ENCODE peak calls at places on chromosomes 1 and 21, in four cellular contexts. U, T, G and B are unnamed samples. For H3K4me1, the result is how much of the 10 kb centered on the place peaks cover.

GRCh38 chr1:45787905-45788304 is 15.5 kb upstream of the MAST2 start:
- DNase-seq in G (no peak), U (no peak), T (no peak), B (no peak)

GRCh38 chr1:57252597-57253306 is 171.1 kb downstream of the DAB1 start:
- DNase-seq in T (no peak), G (no peak), U (peak), B (no peak)

GRCh38 chr21:38321568-38321967 is 64.8 kb downstream of the KCNJ15 start:
- DNase-seq in G (no peak), T (no peak), U (no peak), B (no peak)

GRCh38 chr1:10692401-10693021 is 103.9 kb downstream of the CASZ1 start:
- DNase-seq in U (no peak), G (no peak), T (no peak), B (no peak)

GRCh38 chr1:221567859-221568507 is 173.9 kb downstream of the DUSP10 start:
- DNase-seq in T (no peak), U (no peak), G (peak), B (no peak)

GRCh38 chr21:41631564-41632461 is 123.9 kb upstream of the TMPRSS2 start:
- DNase-seq in T (no peak), G (no peak), U (no peak), B (no peak)

GRCh38 chr1:214419650-214420049 is 131.8 kb downstream of the PTPN14 start:
- DNase-seq in T (no peak), U (no peak), G (no peak), B (no peak)

GRCh38 chr1:5711079-5711478 is 281.1 kb downstream of the NPHP4 start:
- DNase-seq in G (no peak), T (peak), U (no peak), B (no peak)

GRCh38 chr1:224623310-224623714 is 7.2 kb downstream of the CNIH3 start:
- DNase-seq in G (peak), U (no peak), T (no peak), B (no peak)

GRCh38 chr1:151211972-151212705 is 13.8 kb downstream of the PIP5K1A start:
- DNase-seq in T (no peak), U (no peak), G (no peak), B (no peak)

GRCh38 chr1:18463063-18463462 is 17.7 kb upstream of the KLHDC7A start:
- DNase-seq in U (no peak), G (no peak), T (no peak), B (no peak)

GRCh38 chr1:93661829-93662474 is 19.7 kb downstream of the BCAR3 start:
- DNase-seq in G (peak), T (no peak), U (peak), B (no peak)

GRCh38 chr1:100009458-100009857 is 39.7 kb downstream of the SLC35A3 start:
- DNase-seq in U (no peak), G (peak), T (no peak), B (no peak)

GRCh38 chr1:171739646-171740045 is 2.2 kb downstream of the VAMP4 start:
- DNase-seq in G (peak), T (no peak), U (no peak), B (no peak)

GRCh38 chr1:8070381-8070811 is 44.3 kb upstream of the ERRFI1 start:
- DNase-seq in T (no peak), U (peak), G (no peak), B (no peak)

GRCh38 chr1:84037758-84038611 is 39.1 kb upstream of the TTLL7 start:
- DNase-seq in G (no peak), U (peak), T (no peak), B (no peak)

GRCh38 chr1:210299501-210299900 is 29.2 kb upstream of the HHAT start:
- DNase-seq in U (no peak), G (no peak), T (no peak), B (no peak)

GRCh38 chr1:153985341-153985912 is 712 bp downstream of the RAB13 start:
- DNase-seq in U (no peak), G (peak), T (peak), B (peak)

GRCh38 chr1:1058921-1059493 is 15.1 kb downstream of the RNF223 start:
- DNase-seq in G (no peak), T (no peak), U (peak), B (no peak)

GRCh38 chr1:173195596-173196088 is 11.5 kb downstream of the TNFSF4 start:
- DNase-seq in G (no peak), U (no peak), T (no peak), B (no peak)

GRCh38 chr1:224861317-224861716 is 68.2 kb upstream of the DNAH14 start:
- DNase-seq in U (no peak), T (no peak), G (no peak), B (no peak)

GRCh38 chr1:93411000-93411399 is 36.9 kb upstream of the FNBP1L start:
- DNase-seq in G (no peak), T (no peak), U (no peak), B (no peak)

GRCh38 chr21:38985423-38986378 is 180.0 kb downstream of the ETS2 start:
- DNase-seq in U (peak), T (peak), G (peak), B (peak)

DNA sequence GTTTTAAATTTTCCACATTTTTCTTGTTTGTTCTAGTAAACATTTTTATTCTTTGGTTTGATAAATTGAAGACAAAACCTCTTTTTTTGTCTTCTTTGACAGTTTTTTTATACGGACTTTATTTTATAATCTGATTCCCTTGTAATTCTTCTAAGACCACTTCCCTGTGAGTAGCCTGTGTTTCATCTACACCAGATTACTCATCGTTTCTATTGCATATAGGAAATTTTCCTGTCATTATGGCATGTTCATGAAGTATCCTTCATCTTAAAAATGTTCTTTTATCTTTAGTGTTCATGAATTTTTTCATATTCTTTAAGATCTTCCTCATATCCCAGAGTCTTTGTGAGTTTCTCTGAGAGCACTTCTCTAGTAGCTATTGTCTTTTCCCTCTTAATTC is 109.8 kb downstream of the USP25 start:
- DNase-seq in G (peak), U (no peak), T (no peak), B (no peak)
- H3K27ac ChIP-seq in G (no peak), U (no peak), T (no peak), B (no peak)

GRCh38 chr1:110348771-110349170 is 9.6 kb downstream of the RBM15 start:
- DNase-seq in G (no peak), U (no peak), T (no peak), B (no peak)
- H3K4me1 ChIP-seq in G (under half), U (under half), T (under half), B (under half)

DNA sequence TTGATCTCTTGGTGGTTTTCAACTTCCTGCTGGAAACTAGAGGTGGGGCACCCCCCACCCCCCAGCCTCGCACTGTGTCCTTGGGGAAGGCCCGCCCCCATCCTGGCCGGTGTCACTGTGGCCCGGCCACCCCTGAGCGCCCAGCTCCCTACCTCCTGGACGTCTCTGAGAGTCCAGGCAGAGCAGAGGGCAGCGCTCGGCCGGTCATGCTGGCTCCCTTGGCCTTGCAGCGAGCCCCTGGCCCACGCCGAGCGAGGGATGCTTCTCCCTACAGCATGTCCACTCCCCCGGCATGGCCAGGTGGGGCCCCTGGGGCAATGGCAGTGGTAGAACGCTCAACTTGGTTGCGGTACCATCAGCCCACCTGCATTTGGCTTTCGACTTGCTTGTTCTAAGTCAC is 28.7 kb upstream of the TRAPPC10 start:
- DNase-seq in U (no peak), G (no peak), T (no peak), B (no peak)
- H3K27ac ChIP-seq in U (no peak), G (no peak), T (no peak), B (no peak)

GRCh38 chr1:27000817-27001460 is 7.4 kb downstream of the TRNP1 start:
- DNase-seq in U (no peak), G (peak), T (no peak), B (no peak)
- H3K4me1 ChIP-seq in U (under half), G (half or more), T (under half), B (under half)

DNA sequence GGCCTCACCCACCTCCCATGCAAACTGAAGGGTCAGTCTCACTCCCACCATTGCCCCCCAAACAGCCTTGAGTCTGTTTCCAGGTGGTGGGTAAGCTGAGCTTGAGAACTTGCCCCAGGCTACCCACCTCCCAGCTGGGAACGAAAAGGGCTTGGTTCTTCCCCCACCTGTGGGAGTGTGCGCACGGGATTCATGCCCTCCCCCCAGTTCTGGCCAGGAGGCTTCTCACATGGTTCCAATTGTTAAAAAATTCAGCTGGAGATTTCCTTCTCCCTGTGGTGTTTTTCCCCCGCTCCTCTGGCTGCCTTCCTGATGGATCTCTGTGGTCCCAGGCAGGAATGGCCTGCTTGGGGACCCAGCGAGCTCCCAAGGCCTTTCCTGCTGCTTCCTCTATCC is 81.8 kb upstream of the C21orf91 start:
- DNase-seq in T (no peak), G (no peak), U (no peak), B (no peak)
- H3K27ac ChIP-seq in T (no peak), G (no peak), U (peak), B (peak)

GRCh38 chr21:31142600-31142999 is 104.3 kb upstream of the KRTAP19-8 start:
- DNase-seq in U (no peak), T (no peak), G (no peak), B (no peak)
- H3K4me1 ChIP-seq in U (under half), T (under half), G (under half), B (under half)

GRCh38 chr21:34834852-34835501 is 166.2 kb downstream of the CLIC6 start:
- DNase-seq in U (no peak), T (no peak), G (no peak), B (no peak)

GRCh38 chr21:34835526-34835925 is 166.7 kb downstream of the CLIC6 start:
- DNase-seq in T (no peak), G (no peak), U (no peak), B (peak)

GRCh38 chr21:34834307-34834706 is 165.5 kb downstream of the CLIC6 start:
- DNase-seq in U (no peak), G (no peak), T (no peak), B (no peak)

GRCh38 chr21:34836933-34837505 is 168.2 kb downstream of the CLIC6 start:
- DNase-seq in U (no peak), G (no peak), T (no peak), B (no peak)

DNA sequence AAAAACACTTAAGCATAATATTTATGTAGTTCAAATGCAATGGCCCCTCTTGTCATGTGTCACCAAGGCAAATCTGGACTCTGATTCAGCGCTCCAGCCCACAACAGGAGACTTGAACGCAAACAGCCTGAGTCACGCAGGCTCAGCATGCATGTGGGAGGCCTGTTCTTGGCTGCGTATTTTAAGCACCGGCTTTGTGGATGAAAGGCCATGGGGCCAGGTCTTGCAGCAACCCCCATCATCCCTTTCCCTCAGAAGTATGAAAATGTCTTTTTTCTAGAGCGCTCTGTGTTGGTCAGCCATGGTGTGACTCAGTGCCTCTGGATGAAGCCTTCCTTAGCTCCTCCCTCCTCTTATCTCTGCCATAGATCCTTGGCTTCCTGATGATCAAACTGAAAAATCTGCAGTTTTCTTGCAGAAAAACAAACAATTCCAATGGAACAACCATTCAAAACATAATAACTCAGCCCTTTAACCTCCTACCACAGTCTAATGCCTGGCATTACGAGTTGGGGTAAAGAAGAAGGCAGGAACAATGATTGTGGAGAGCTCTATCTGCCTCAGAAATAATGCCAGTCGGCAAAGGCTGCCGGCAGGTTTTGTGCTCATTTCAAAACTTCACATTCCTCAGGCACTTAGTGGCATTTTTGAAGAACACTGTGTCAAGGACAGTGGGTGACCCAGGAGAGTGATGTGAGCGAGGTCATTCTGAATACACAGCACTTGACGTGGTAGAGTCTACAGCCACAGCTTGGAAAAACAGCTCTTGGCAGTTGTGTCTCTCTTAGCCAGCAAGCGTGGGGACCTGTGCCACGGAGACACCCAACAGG is 167.5 kb downstream of the CLIC6 start:
- DNase-seq in T (peak), U (no peak), G (peak), B (peak)
- H3K27ac ChIP-seq in T (no peak), U (no peak), G (peak), B (no peak)

DNA sequence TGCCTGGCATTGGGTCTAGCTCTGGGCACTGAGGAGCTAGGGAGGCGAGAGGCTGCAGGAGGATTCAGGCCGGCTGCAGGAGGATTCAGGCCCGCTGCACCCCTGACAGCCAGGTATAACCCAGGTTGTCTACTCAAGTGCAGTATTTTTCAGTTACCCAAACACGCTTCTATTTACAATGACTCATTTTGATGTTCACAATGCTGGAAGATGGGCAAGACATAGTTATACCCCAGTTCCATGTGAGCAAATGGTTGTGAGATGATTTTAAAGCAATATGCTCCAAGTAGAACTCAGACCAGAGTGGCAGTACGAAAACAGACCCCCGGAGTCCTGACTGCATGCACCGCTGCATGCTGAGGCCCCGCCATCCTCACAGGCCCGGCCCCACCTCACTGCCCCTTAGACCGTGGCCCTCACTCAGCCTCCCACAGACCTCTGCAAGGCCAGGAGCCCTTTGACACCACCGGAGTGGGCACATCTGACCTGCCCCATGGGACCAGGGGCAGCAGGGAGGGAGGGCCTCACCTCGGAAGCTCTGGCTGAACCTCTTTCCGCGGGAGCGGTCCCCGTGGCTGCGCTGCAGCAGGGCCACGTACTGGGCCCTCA is 553 bp downstream of the LEFTY1 start:
- DNase-seq in T (no peak), G (no peak), U (no peak), B (no peak)
- H3K4me1 ChIP-seq in T (under half), G (under half), U (under half), B (under half)